ENCODE peak calls at places on chromosomes 1 and 21, in five cellular contexts. M is BJ, V is lower lobe of right lung, Z is cardiac muscle cell, K is K562. C is an unnamed sample.

GRCh38 chr1:175332515-175332914 is 139.9 kb upstream of the KIAA0040 start:
- DNase-seq in M (no peak), V (no peak), Z (no peak), K (no peak), C (no peak)

GRCh38 chr1:47708658-47709301 is 270.9 kb downstream of the FOXD2 start:
- DNase-seq in M (no peak), V (no peak), Z (peak), K (no peak), C (no peak)

GRCh38 chr1:4093856-4094565 is 193.9 kb upstream of the C1orf174 start:
- DNase-seq in M (no peak), V (no peak), Z (no peak), K (no peak), C (no peak)

GRCh38 chr1:245378352-245379144 is 223.8 kb downstream of the KIF26B start:
- DNase-seq in M (no peak), V (no peak), Z (no peak), K (no peak), C (peak)

GRCh38 chr1:6143392-6143791 is 36.7 kb downstream of the CHD5 start:
- DNase-seq in M (no peak), V (no peak), Z (no peak), K (no peak), C (no peak)

GRCh38 chr1:29324202-29324601 is 87.9 kb downstream of the PTPRU start:
- DNase-seq in M (no peak), V (no peak), Z (no peak), K (no peak), C (no peak)

GRCh38 chr1:214146523-214146922 is 134.4 kb upstream of the SMYD2 start:
- DNase-seq in M (no peak), V (no peak), Z (no peak), K (no peak), C (peak)

GRCh38 chr1:168342572-168343280 is 62.0 kb downstream of the TBX19 start:
- DNase-seq in M (peak), V (peak), Z (peak), K (peak), C (peak)

GRCh38 chr21:45598109-45598508 is 45.4 kb upstream of the PCBP3 start:
- DNase-seq in M (no peak), V (no peak), Z (no peak), K (no peak), C (no peak)

GRCh38 chr1:110130113-110130591 is 17.9 kb downstream of the UBL4B start:
- DNase-seq in M (no peak), V (no peak), Z (no peak), K (peak), C (no peak)

GRCh38 chr1:167707942-167708341 is 13.8 kb upstream of the MPZL1 start:
- DNase-seq in M (no peak), V (no peak), Z (no peak), K (no peak), C (peak)

GRCh38 chr1:40646385-40646784 is 19.1 kb downstream of the RIMS3 start:
- DNase-seq in M (no peak), V (no peak), Z (peak), K (no peak), C (no peak)

GRCh38 chr1:6111571-6111970 is 65.9 kb downstream of the KCNAB2 start:
- DNase-seq in M (no peak), V (peak), Z (no peak), K (no peak), C (no peak)

GRCh38 chr1:53046930-53047329 is 15.1 kb upstream of the PODN start:
- DNase-seq in M (no peak), V (no peak), Z (peak), K (no peak), C (no peak)

GRCh38 chr1:22507582-22507981 is 55.7 kb upstream of the EPHA8 start:
- DNase-seq in M (no peak), V (no peak), Z (no peak), K (no peak), C (no peak)

GRCh38 chr21:21415741-21416140 is 417.5 kb downstream of the NCAM2 start:
- DNase-seq in M (no peak), V (no peak), Z (peak), K (no peak), C (no peak)

GRCh38 chr1:178031856-178032320 is 62.0 kb upstream of the RASAL2 start:
- DNase-seq in M (peak), V (peak), Z (peak), K (peak), C (peak)

GRCh38 chr1:77948841-77949424 is 29.9 kb downstream of the FUBP1 start:
- DNase-seq in M (no peak), V (no peak), Z (peak), K (no peak), C (peak)

GRCh38 chr1:50930965-50931737 is 28.9 kb downstream of the FAF1 start:
- DNase-seq in M (no peak), V (peak), Z (no peak), K (no peak), C (peak)

GRCh38 chr1:100584761-100585745 is 47.1 kb downstream of the GPR88 start:
- DNase-seq in M (no peak), V (no peak), Z (peak), K (no peak), C (no peak)

GRCh38 chr1:6157132-6157527 is 23.0 kb downstream of the CHD5 start:
- DNase-seq in M (no peak), V (no peak), Z (no peak), K (no peak), C (no peak)

GRCh38 chr1:13813398-13814012 is 113.5 kb downstream of the PRDM2 start:
- DNase-seq in M (no peak), V (peak), Z (peak), K (peak), C (peak)

GRCh38 chr1:201740086-201740541 is 88.8 kb upstream of the IPO9 start:
- DNase-seq in M (no peak), V (no peak), Z (no peak), K (no peak), C (no peak)

GRCh38 chr1:51558375-51558924 is 39.4 kb upstream of the EPS15 start:
- DNase-seq in M (no peak), V (no peak), Z (peak), K (no peak), C (peak)

GRCh38 chr1:163720294-163720693 is 398.5 kb downstream of the NUF2 start:
- DNase-seq in M (no peak), V (no peak), Z (no peak), K (no peak), C (no peak)

GRCh38 chr1:118147542-118147941 is 37.5 kb downstream of the SPAG17 start:
- DNase-seq in M (peak), V (no peak), Z (peak), K (no peak), C (no peak)

GRCh38 chr1:93353286-93353685 is 7.6 kb downstream of the DR1 start:
- DNase-seq in M (peak), V (no peak), Z (peak), K (no peak), C (no peak)

GRCh38 chr1:42962641-42963377 is 4.1 kb upstream of the SLC2A1 start:
- DNase-seq in M (no peak), V (no peak), Z (no peak), K (peak), C (no peak)

GRCh38 chr1:32893198-32894018 is 7.1 kb downstream of the HPCA start:
- DNase-seq in M (no peak), V (no peak), Z (peak), K (peak), C (no peak)

GRCh38 chr1:61992257-61992656 is 202.4 kb upstream of the L1TD1 start:
- DNase-seq in M (no peak), V (no peak), Z (no peak), K (no peak), C (no peak)

GRCh38 chr1:93716974-93717373 is 35.3 kb upstream of the BCAR3 start:
- DNase-seq in M (no peak), V (no peak), Z (no peak), K (no peak), C (peak)

GRCh38 chr21:29604096-29604495 is 305.4 kb downstream of the BACH1 start:
- DNase-seq in M (no peak), V (no peak), Z (no peak), K (no peak), C (no peak)

GRCh38 chr21:25199944-25200343 is 407.3 kb downstream of the MRPL39 start:
- DNase-seq in M (no peak), V (no peak), Z (no peak), K (no peak), C (no peak)

GRCh38 chr1:3443759-3444697 is 10.4 kb upstream of the ARHGEF16 start:
- DNase-seq in M (no peak), V (no peak), Z (no peak), K (no peak), C (no peak)

GRCh38 chr1:114979278-114979891 is 50.2 kb upstream of the TSHB start:
- DNase-seq in M (no peak), V (no peak), Z (peak), K (peak), C (peak)

GRCh38 chr1:180863158-180863775 is 49.4 kb upstream of the KIAA1614 start:
- DNase-seq in M (peak), V (no peak), Z (peak), K (peak), C (peak)

DNA sequence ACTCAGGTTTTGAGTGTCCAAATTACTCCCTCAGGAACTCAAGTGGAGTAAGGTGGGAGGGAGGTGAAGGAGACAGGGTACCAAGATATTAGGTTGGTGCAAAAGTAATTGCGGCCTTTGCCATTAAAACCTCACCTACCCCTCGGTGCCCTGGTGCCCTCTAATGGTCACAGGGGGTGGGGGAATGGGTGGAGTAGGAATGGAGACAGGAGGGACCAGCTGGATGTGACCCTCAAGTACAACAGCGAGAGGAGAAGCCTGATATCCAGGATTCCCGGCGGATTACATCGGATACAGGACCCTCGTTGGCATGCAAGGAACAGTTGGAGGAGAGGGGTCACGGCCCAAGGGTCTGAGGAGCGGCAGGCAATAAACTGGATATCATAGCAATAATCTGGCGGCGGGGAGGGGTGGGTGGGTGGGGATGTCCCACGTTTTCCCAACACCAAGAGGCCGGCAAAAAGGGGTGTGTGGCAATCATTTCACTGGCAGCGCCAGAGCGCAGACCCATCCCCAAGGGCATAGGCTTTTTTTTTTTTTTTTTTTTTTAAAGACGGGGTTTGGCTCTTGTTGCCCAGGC is 4.3 kb upstream of the ZBTB7B start:
- DNase-seq in M (no peak), V (no peak), Z (no peak), K (no peak), C (no peak)
- TF ChIP-seq CTCF in M (no peak), V (no peak), Z (peak), K (peak), C (peak)

DNA sequence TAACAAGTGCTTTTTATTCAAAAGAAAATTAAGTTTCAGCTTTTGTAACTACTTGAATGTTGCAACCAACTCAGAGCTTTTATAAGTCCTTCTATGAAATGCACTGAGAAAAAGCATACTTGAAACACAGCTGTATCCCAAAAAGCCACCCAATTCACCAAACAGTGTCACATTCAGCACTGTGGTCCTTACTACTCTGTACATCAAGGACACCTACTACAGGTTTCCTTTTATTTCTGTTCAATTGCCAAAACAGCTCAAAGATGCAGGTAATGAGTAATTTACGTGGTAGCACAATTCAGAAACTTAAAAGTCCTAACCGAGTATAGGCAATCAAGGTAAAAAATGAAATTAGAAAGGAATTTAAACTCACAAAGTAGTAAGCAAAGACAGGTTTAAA is 2.5 kb downstream of the EIF4G3 start:
- DNase-seq in M (no peak), V (no peak), Z (no peak), K (no peak), C (no peak)
- H3K4me3 ChIP-seq in M (peak), V (peak), Z (peak), K (peak), C (peak)

GRCh38 chr21:37546299-37546908 is 179.8 kb downstream of the DYRK1A start:
- DNase-seq in M (no peak), V (no peak), Z (no peak), K (no peak), C (no peak)
- TF ChIP-seq CTCF in M (no peak), V (no peak), Z (no peak), K (peak), C (no peak)

DNA sequence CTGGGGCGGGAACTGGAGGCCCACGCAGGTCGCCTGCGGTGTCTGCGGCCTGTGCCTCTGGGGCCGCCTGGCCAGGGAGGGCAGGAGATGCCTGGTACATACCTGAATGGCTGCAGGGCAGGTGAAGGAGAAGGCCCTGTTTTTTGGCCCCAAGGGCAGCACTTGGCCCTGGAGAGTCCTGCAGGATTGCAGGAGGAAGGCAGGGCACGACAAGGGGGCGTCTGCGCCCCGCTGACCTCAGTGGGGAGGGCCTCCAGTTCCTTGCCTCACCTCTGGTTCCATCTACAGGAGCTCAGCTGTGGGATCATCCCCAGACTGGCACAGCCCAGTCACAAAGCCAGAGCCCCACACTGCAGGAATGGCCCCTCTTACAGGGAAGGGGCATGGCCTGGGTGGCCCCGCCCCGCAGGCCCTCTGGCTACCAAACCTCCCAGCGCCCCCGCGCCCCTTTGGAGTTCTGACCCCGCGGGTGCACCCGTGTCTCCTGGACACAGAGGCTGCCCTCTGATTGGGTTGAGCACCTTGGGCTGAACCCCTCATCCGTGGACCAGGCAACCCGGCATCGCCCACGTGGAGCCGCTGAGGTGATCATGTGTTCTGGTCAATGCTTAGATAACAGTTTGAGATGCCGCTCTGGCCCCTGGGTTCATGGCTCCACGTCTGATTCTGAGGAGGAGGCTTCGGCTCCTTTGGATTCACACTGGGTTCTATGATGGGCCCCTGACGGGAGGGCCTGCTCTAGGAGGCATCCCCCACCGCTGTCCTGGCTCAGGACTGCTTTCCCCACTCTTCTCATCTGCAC is 1.3 kb upstream of the PEX10 start:
- DNase-seq in M (no peak), V (no peak), Z (no peak), K (no peak), C (peak)
- H3K4me3 ChIP-seq in M (peak), V (peak), Z (peak), K (peak), C (peak)